ENCODE peak calls at places on chromosomes 1 and 21, in four cellular contexts. U is K562, A is HL-60, Z is GM12878. X is an unnamed sample.

GRCh38 chr1:145751491-145752021 is 32.3 kb downstream of the CD160 start:
- DNase-seq in U (no peak), A (no peak), Z (no peak), X (no peak)

GRCh38 chr1:113243529-113243928 is 146.8 kb upstream of the MAGI3 start:
- DNase-seq in U (no peak), A (no peak), Z (no peak), X (no peak)

GRCh38 chr1:100683448-100684349 is 35.8 kb upstream of the VCAM1 start:
- DNase-seq in U (no peak), A (no peak), Z (peak), X (no peak)

GRCh38 chr1:28613175-28613574 is 21.1 kb downstream of the RAB42 start:
- DNase-seq in U (no peak), A (no peak), Z (no peak), X (no peak)

GRCh38 chr1:38004284-38005101 is 821 bp downstream of the FHL3 start:
- DNase-seq in U (no peak), A (no peak), Z (no peak), X (no peak)

GRCh38 chr1:16243936-16244649 is 7.1 kb upstream of the CPLANE2 start:
- DNase-seq in U (peak), A (no peak), Z (peak), X (peak)

GRCh38 chr1:185565314-185565713 is 168.9 kb upstream of the HMCN1 start:
- DNase-seq in U (no peak), A (no peak), Z (no peak), X (no peak)

GRCh38 chr1:165222580-165222979 is 133.9 kb downstream of the LMX1A start:
- DNase-seq in U (no peak), A (no peak), Z (no peak), X (no peak)

GRCh38 chr1:74937176-74937575 is 197.0 kb upstream of the LHX8 start:
- DNase-seq in U (no peak), A (no peak), Z (no peak), X (no peak)

GRCh38 chr1:157240495-157241184 is 102.4 kb upstream of the ETV3 start:
- DNase-seq in U (no peak), A (no peak), Z (peak), X (no peak)

GRCh38 chr21:28393279-28393678 is 599.4 kb downstream of the LTN1 start:
- DNase-seq in U (no peak), A (no peak), Z (no peak), X (no peak)

GRCh38 chr1:93603581-93603980 is 78.1 kb downstream of the BCAR3 start:
- DNase-seq in U (no peak), A (no peak), Z (no peak), X (no peak)

GRCh38 chr1:228689255-228689654 is 46.0 kb upstream of the RHOU start:
- DNase-seq in U (no peak), A (no peak), Z (no peak), X (no peak)

GRCh38 chr21:43721939-43722338 is 3.0 kb downstream of the PDXK start:
- DNase-seq in U (no peak), A (no peak), Z (no peak), X (no peak)

GRCh38 chr21:33662046-33662445 is 19.7 kb downstream of the ITSN1 start:
- DNase-seq in U (no peak), A (no peak), Z (no peak), X (no peak)

GRCh38 chr1:169031566-169032224 is 74.8 kb upstream of the ATP1B1 start:
- DNase-seq in U (no peak), A (no peak), Z (no peak), X (no peak)

GRCh38 chr1:33358771-33359503 is 38.0 kb upstream of the A3GALT2 start:
- DNase-seq in U (no peak), A (no peak), Z (no peak), X (no peak)

GRCh38 chr1:31376374-31377134 is 3.7 kb upstream of the FABP3 start:
- DNase-seq in U (peak), A (no peak), Z (no peak), X (no peak)

GRCh38 chr1:205272541-205272940 is 44.8 kb downstream of the TMCC2 start:
- DNase-seq in U (peak), A (no peak), Z (no peak), X (no peak)

GRCh38 chr1:214446772-214447556 is 104.4 kb downstream of the PTPN14 start:
- DNase-seq in U (no peak), A (no peak), Z (no peak), X (no peak)

GRCh38 chr1:180042994-180043622 is 88.5 kb downstream of the CEP350 start:
- DNase-seq in U (no peak), A (no peak), Z (no peak), X (no peak)

GRCh38 chr21:15749045-15749867 is 19.5 kb downstream of the USP25 start:
- DNase-seq in U (no peak), A (no peak), Z (no peak), X (no peak)

GRCh38 chr21:42768324-42769121 is 110.8 kb downstream of the WDR4 start:
- DNase-seq in U (no peak), A (no peak), Z (no peak), X (no peak)

GRCh38 chr1:59150537-59151386 is 146.1 kb upstream of the FGGY start:
- DNase-seq in U (no peak), A (no peak), Z (peak), X (peak)

GRCh38 chr21:43758132-43758619 is 17.9 kb downstream of the CSTB start:
- DNase-seq in U (no peak), A (no peak), Z (no peak), X (no peak)

GRCh38 chr1:33275200-33275599 is 18.9 kb downstream of the ZNF362 start:
- DNase-seq in U (peak), A (no peak), Z (no peak), X (no peak)

GRCh38 chr1:232574077-232574476 is 55.9 kb downstream of the SIPA1L2 start:
- DNase-seq in U (no peak), A (no peak), Z (no peak), X (no peak)

GRCh38 chr1:155962599-155963211 is 15.6 kb downstream of the ARHGEF2 start:
- DNase-seq in U (no peak), A (no peak), Z (no peak), X (no peak)

GRCh38 chr1:160374701-160375443 is 8.0 kb downstream of the NHLH1 start:
- DNase-seq in U (no peak), A (no peak), Z (no peak), X (no peak)

GRCh38 chr1:240107058-240107684 is 15.5 kb downstream of the FMN2 start:
- DNase-seq in U (no peak), A (no peak), Z (no peak), X (no peak)

GRCh38 chr1:206982216-206982615 is 12.0 kb upstream of the FCAMR start:
- DNase-seq in U (peak), A (no peak), Z (no peak), X (peak)

GRCh38 chr21:35035581-35035980 is 13.5 kb downstream of the RUNX1 start:
- DNase-seq in U (no peak), A (no peak), Z (no peak), X (no peak)

GRCh38 chr1:27561126-27561899 is 42.6 kb downstream of the AHDC1 start:
- DNase-seq in U (no peak), A (no peak), Z (no peak), X (no peak)

DNA sequence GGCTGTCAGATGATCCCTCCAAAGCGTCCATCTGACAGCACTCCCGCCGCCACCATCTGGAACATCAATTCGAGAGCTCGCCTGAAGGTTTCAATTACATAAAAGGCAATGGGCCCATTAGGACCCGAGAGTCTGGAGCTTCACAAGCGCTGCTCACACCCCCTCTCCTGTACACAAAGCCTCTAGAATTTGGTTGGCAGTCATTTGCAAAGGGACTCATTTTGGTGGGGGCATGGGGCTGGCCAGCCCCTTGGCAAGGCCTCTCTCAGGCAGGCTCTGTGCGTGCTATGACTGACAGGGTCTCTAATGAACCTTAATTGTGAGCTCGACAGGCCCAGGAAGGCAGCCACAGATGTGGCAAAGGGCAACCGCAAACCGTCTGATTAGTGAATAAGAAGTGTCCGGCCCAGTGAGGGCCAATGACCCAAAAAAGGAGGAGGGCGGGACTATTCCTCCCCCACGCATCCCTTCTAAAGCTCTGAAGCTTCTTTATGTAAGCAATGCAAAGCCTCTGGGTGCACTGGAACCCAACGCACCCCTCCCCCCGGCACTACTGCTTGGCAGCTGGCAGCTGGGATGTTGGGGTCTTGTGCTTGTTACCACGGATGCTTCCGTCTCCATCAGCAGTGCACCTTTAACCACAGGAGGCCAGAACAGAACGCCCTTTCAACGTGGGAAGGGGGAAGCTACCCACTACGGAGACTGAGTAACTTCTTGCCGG is 79.4 kb downstream of the CAPZB start:
- DNase-seq in U (no peak), A (no peak), Z (no peak), X (no peak)
- TF ChIP-seq SPI1 in U (no peak), A (no peak), Z (no peak), X (no peak)

GRCh38 chr1:79353224-79353623 is 346.7 kb upstream of the ADGRL4 start:
- DNase-seq in U (no peak), A (no peak), Z (no peak), X (no peak)

GRCh38 chr1:79355073-79355472 is 348.5 kb upstream of the ADGRL4 start:
- DNase-seq in U (no peak), A (no peak), Z (no peak), X (no peak)
- TF ChIP-seq SPI1 in U (no peak), A (no peak), Z (no peak), X (no peak)

GRCh38 chr1:244448279-244449036 is 3.3 kb downstream of the ADSS2 start:
- DNase-seq in U (no peak), A (no peak), Z (no peak), X (no peak)
- TF ChIP-seq SPI1 in U (no peak), A (no peak), Z (no peak), X (no peak)

GRCh38 chr1:204267191-204267601 is 53.4 kb upstream of the GOLT1A start:
- DNase-seq in U (no peak), A (no peak), Z (no peak), X (no peak)
- TF ChIP-seq SPI1 in U (no peak), A (no peak), Z (no peak), X (no peak)

GRCh38 chr1:226436472-226436854 is 28.6 kb upstream of the PARP1 start:
- DNase-seq in U (no peak), A (no peak), Z (no peak), X (no peak)
- TF ChIP-seq SPI1 in U (no peak), A (no peak), Z (no peak), X (no peak)

GRCh38 chr1:230215049-230215448 is 148.0 kb downstream of the GALNT2 start:
- DNase-seq in U (no peak), A (no peak), Z (no peak), X (no peak)
- TF ChIP-seq SPI1 in U (no peak), A (no peak), Z (no peak), X (no peak)

DNA sequence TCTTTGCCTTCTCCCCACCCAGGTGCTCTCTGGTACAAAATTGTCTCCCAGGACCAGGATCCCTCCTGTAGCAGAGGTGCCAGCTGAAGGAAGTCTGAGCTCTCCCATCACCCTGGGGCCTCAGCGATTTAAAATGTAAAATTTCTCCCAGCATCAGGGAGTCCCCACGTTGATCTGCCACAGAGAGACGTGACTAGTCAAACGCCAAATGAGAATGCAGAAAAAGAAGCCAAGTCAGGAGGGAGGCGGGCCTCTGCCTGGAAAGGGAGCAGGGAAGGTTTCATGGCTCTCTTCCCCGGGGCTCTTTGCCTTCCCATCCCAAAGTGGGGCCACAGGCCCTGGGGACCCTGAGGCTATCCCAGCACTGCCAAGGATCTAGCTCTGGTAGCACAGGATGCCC is 40.0 kb upstream of the USP1 start:
- DNase-seq in U (no peak), A (no peak), Z (no peak), X (no peak)
- TF ChIP-seq SPI1 in U (no peak), A (no peak), Z (no peak), X (no peak)

X was measured in GM12891.